ENCODE peak calls at places on chromosomes 2 and 18, in four cellular contexts. G is upper lobe of left lung, U is AG09309, W is heart left ventricle. N is an unnamed sample.

GRCh38 chr2:112626604-112627059 is 19.1 kb upstream of the SLC20A1 start:
- DNase-seq in G (peak), W (peak), U (peak), N (no peak)

GRCh38 chr2:191965733-191966132 is 118.8 kb upstream of the CAVIN2 start:
- DNase-seq in W (no peak), U (no peak), G (no peak), N (no peak)

GRCh38 chr2:215851091-215851490 is 162.3 kb downstream of the MREG start:
- DNase-seq in G (no peak), U (no peak), W (no peak), N (no peak)

GRCh38 chr2:57981369-57981768 is 65.2 kb upstream of the VRK2 start:
- DNase-seq in W (no peak), U (peak), G (no peak), N (peak)

GRCh38 chr2:46365913-46366674 is 68.9 kb downstream of the EPAS1 start:
- DNase-seq in U (no peak), G (no peak), W (no peak), N (no peak)

GRCh38 chr2:196804381-196804780 is 4.8 kb downstream of the C2orf66 start:
- DNase-seq in G (no peak), W (no peak), U (no peak), N (no peak)

GRCh38 chr18:2442726-2443275 is 128.5 kb downstream of the METTL4 start:
- DNase-seq in W (no peak), G (no peak), U (no peak), N (no peak)

GRCh38 chr18:26778054-26778393 is 87.5 kb downstream of the AQP4 start:
- DNase-seq in G (no peak), W (no peak), U (no peak), N (no peak)

GRCh38 chr2:98479959-98480524 is 35.4 kb downstream of the INPP4A start:
- DNase-seq in W (peak), G (no peak), U (no peak), N (no peak)

DNA sequence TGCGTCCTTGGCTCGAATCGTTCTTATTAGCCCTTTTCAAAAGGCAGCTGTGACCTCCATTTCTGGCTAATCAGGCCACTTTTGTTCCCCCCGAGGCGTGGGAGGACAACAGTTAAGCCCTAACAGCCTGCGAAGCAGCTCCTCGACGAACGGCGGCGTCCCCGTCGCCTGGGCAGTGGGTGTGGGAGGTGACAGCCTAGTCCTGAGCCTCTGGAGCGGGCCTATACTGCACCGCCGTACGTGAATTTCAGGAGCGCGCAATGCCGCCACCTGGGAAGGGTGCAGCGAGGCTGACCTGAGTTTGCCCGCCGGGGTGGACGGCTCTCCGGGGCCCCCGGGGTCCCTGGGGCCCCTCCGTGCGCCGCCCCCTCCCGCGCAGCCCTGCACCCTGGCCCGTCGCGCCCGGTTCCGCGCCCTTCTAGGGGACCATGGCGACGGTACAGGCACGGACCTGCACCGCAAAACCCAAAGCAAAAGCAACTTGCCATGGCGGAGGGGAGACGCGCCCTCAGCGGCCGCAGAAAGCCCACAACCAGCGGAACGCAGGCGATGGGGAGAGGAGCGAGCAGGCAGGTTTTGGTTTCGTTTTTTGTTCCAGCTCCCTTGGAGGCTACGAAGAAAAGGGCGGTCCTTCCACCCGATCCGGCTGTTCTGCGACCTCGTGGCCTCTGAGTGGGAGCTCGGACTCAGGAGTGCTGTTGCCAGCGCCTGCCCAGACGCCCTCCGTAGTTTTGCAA is at the start of gene RBM43:
- DNase-seq in G (peak), U (peak), W (peak), N (peak)
- TF ChIP-seq CTCF in G (no peak), U (no peak), W (no peak), N (no peak)

GRCh38 chr2:11133936-11134320 is 21.3 kb upstream of the SLC66A3 start:
- DNase-seq in W (no peak), G (no peak), U (no peak), N (no peak)

GRCh38 chr2:11133238-11133935 is 21.9 kb upstream of the SLC66A3 start:
- DNase-seq in U (no peak), G (peak), W (no peak), N (no peak)

GRCh38 chr2:11134349-11134748 is 20.9 kb upstream of the SLC66A3 start:
- DNase-seq in U (no peak), W (no peak), G (no peak), N (no peak)

GRCh38 chr2:11131166-11131920 is 23.9 kb upstream of the SLC66A3 start:
- DNase-seq in G (no peak), U (no peak), W (no peak), N (no peak)

GRCh38 chr2:11132036-11132671 is 23.1 kb upstream of the SLC66A3 start:
- DNase-seq in W (no peak), U (no peak), G (no peak), N (no peak)
- H3K4me3 ChIP-seq in W (peak), U (no peak), G (peak), N (no peak)

DNA sequence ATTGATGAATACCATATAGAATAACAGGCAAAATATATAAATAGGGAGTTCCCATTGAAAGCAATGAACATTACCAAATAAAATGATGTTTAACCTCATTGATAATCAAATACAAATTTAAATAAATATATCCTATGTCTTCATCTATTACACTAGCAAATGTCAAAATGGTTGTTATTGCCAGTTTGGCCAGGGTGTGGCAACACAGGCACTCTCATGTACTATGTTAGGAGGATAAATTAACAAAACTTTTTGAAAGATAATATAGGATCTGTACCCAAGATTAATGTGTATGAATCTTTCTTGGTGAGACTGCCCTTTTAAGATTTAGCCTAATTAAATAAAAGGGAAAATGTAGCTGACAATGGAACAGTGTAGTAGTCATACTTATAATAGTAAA is 659.3 kb downstream of the ERBB4 start:
- DNase-seq in U (no peak), W (no peak), G (no peak), N (no peak)
- TF ChIP-seq CTCF in U (peak), W (peak), G (no peak), N (no peak)

DNA sequence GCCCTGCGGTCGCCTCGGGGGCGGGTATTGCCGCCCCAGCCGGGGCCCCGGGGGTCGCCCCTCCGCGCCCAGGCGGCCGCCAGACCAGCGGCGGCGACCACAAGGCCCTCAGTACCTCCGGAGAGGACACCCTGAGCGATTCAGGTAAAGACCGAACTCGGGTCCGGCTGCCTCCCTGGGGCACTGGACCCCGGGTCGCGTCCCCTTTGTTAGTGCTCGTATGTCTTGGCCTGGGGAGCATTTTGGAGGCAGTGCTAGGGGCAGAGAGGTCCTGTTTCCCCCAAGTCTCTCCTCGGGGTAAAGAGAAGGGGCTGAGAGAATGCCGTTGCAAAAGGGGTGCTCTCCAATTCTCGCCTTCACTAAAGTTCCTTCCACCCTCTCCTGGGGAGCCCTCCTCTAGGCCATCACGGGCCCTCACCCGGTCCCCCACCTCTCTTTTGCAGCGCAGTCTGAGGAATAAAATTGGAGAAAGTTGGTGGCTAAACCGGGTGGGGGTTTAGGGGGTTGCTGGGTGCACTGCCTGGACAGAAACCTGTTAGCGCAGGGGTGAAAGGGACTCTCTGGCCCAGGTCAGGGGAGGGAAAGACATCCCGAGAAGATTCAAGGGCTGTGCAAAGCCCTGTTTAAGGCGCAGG is 2.5 kb downstream of the MYCN start:
- DNase-seq in G (no peak), U (no peak), W (no peak), N (no peak)
- H3K4me3 ChIP-seq in G (peak), U (no peak), W (peak), N (no peak)

GRCh38 chr2:56192664-56193305 is 9.0 kb downstream of the CCDC85A start:
- DNase-seq in W (no peak), G (peak), U (no peak), N (no peak)

GRCh38 chr2:56195563-56195962 is 11.8 kb downstream of the CCDC85A start:
- DNase-seq in U (no peak), W (no peak), G (no peak), N (no peak)

GRCh38 chr2:56191617-56192016 is 7.8 kb downstream of the CCDC85A start:
- DNase-seq in U (no peak), W (peak), G (no peak), N (no peak)
- TF ChIP-seq CTCF in U (peak), W (peak), G (peak), N (peak)

DNA sequence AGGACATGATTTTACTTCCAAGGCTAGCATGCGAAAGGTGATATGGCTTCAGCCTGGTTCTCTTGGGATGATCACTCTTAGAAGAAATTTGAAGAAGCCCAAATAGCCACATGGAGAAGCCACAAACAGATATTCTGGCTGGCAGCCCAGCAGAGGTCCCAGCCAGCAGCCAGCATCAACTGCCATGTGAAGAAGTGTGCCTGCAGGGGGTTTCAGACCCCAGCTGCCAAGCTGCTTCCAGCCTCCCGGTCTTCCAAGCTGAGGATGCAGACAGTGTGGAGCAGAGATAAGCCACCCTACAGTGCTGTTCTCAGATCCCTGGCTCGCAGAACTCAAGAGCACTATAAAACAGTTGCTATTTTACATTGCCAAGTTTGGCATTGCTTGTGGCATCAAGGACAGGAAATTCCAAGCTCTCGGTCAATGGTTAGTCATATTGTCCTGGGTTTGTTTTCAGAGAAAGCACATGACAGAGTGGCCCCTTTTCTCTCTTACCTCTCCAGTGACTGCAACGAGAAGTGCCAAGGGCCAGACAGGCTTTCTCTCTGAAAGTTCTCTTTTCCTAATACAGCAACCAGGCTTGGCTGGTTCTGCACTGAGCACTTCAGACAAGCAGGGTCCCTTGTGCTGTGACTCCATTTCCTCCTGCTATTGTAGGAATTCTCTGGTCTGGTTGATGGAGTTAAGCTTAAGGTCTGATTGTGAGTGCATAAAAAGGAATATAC is 223.7 kb downstream of the ANKRD30B start:
- DNase-seq in W (no peak), G (no peak), U (peak), N (no peak)
- H3K4me3 ChIP-seq in W (no peak), G (no peak), U (no peak), N (no peak)

GRCh38 chr2:23566236-23567142 is 181.5 kb downstream of the KLHL29 start:
- DNase-seq in W (no peak), U (no peak), G (no peak), N (no peak)
- TF ChIP-seq CTCF in W (peak), U (peak), G (no peak), N (peak)

GRCh38 chr2:231037202-231037730 is at the start of gene C2orf72:
- DNase-seq in W (no peak), G (peak), U (no peak), N (no peak)
- H3K4me3 ChIP-seq in W (no peak), G (peak), U (no peak), N (peak)

DNA sequence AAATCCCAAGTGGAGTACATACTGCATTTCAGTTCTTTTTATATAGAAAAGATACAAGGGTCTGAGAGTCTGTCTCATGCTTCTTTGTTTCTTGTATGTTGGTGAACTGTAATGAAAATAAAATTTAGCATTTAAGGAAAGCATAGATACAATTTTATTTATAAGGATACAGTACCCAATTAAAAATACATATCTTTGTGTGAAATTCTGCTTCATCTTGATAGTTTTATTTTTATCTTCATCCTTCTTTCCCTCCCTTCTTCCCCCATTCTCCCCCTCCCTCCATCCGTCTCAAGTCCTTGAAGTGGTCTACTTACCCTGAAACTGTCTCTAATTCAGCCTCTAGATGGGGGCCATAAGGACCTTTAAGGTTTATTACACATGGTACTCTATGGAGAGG is 359.8 kb downstream of the CDH7 start:
- DNase-seq in W (no peak), G (no peak), U (no peak), N (no peak)
- TF ChIP-seq CTCF in W (no peak), G (no peak), U (no peak), N (no peak)

GRCh38 chr2:139617747-139618146 is 837.6 kb upstream of the NXPH2 start:
- DNase-seq in U (no peak), G (no peak), W (no peak), N (no peak)
- H3K4me3 ChIP-seq in U (no peak), G (no peak), W (no peak), N (no peak)

N was measured in AG04449.